ENCODE peak calls at places on chromosomes 1 and 21, in five cellular contexts. D is GM04504; A is stimulated activated CD4-positive, alpha-beta T cell treated with anti-CD3 and anti-CD28 coated beads, Interleukin-1b, Interleukin-23, amount 100 ng/mL, for 4 hours; X is EL; Z is HS-5. G is an unnamed sample.

GRCh38 chr1:41853907-41854306 is 64.8 kb downstream of the HIVEP3 start:
- DNase-seq in Z (no peak), X (no peak), A (no peak), D (no peak), G (no peak)

GRCh38 chr1:110787328-110788071 is 85.4 kb upstream of the CD53 start:
- DNase-seq in X (no peak), A (no peak), Z (no peak), D (no peak), G (no peak)

GRCh38 chr1:109389638-109390341 is 7.9 kb downstream of the SORT1 start:
- DNase-seq in A (no peak), X (no peak), Z (no peak), D (no peak), G (no peak)

GRCh38 chr1:199243423-199244061 is 604.7 kb downstream of the PTPRC start:
- DNase-seq in X (peak; percentile 56), A (peak; percentile 66), D (peak; percentile 10), Z (peak; percentile 14), G (no peak)

GRCh38 chr1:10380594-10381275 is 18.1 kb upstream of the PGD start:
- DNase-seq in A (no peak), X (peak; percentile 81), Z (peak; percentile 37), D (peak; percentile 57), G (peak; percentile 55)

GRCh38 chr21:45354970-45355369 is 50.0 kb upstream of the COL18A1 start:
- DNase-seq in A (no peak), D (no peak), X (no peak), Z (no peak), G (no peak)

GRCh38 chr1:191240925-191241324 is 763.3 kb upstream of the BRINP3 start:
- DNase-seq in Z (peak; percentile 79), A (no peak), D (no peak), X (peak; percentile 58), G (no peak)

GRCh38 chr1:68231627-68232303 is 558 bp downstream of the WLS start:
- DNase-seq in D (no peak), A (no peak), X (peak; percentile 82), Z (peak; percentile 24), G (no peak)

GRCh38 chr21:44962481-44962966 is 22.7 kb downstream of the SLX9 start:
- DNase-seq in A (no peak), X (peak; percentile 99), Z (peak; percentile 63), D (peak; percentile 79), G (peak; percentile 65)